ENCODE peak calls at places on chromosomes 2 and 18, in nine cellular contexts. One of them, this sample, is unnamed.
A peak's percentile ranks its signal among the peaks of the same experiment; 100 is the strongest.

GRCh38 chr18:8882632-8883408 is 177.5 kb downstream of the MTCL1 start:
- DNase-seq in body of pancreas: no peak
- DNase-seq in HepG2: peak; percentile 21
- DNase-seq in esophagus squamous epithelium: no peak
- DNase-seq in testis: no peak
- DNase-seq in NB4: peak; percentile 18
- DNase-seq in ovary: no peak
- DNase-seq in Peyer's patch: no peak
- DNase-seq in adrenal gland: no peak
- DNase-seq in this sample: no peak

GRCh38 chr18:58447342-58448190 is 181.3 kb downstream of the ALPK2 start:
- DNase-seq in body of pancreas: no peak
- DNase-seq in HepG2: no peak
- DNase-seq in esophagus squamous epithelium: no peak
- DNase-seq in testis: no peak
- DNase-seq in NB4: no peak
- DNase-seq in ovary: no peak
- DNase-seq in Peyer's patch: no peak
- DNase-seq in adrenal gland: no peak
- DNase-seq in this sample: no peak

GRCh38 chr2:62456721-62457539 is 49.1 kb downstream of the TMEM17 start:
- DNase-seq in body of pancreas: peak; percentile 78
- DNase-seq in HepG2: peak; percentile 63
- DNase-seq in esophagus squamous epithelium: peak; percentile 15
- DNase-seq in testis: peak; percentile 71
- DNase-seq in NB4: peak; percentile 78
- DNase-seq in ovary: peak; percentile 85
- DNase-seq in Peyer's patch: peak; percentile 81
- DNase-seq in adrenal gland: peak; percentile 80
- DNase-seq in this sample: peak; percentile 86

GRCh38 chr2:230416061-230416721 is at the start of gene SP100:
- DNase-seq in body of pancreas: peak; percentile 72
- DNase-seq in HepG2: peak; percentile 80
- DNase-seq in esophagus squamous epithelium: peak; percentile 30
- DNase-seq in testis: peak; percentile 71
- DNase-seq in NB4: peak; percentile 94
- DNase-seq in ovary: peak; percentile 77
- DNase-seq in Peyer's patch: peak; percentile 94
- DNase-seq in adrenal gland: peak; percentile 75
- DNase-seq in this sample: peak; percentile 47

GRCh38 chr18:32381761-32382160 is 88.9 kb downstream of the GAREM1 start:
- DNase-seq in body of pancreas: no peak
- DNase-seq in HepG2: no peak
- DNase-seq in esophagus squamous epithelium: no peak
- DNase-seq in testis: no peak
- DNase-seq in NB4: no peak
- DNase-seq in ovary: no peak
- DNase-seq in Peyer's patch: no peak
- DNase-seq in adrenal gland: no peak
- DNase-seq in this sample: no peak

GRCh38 chr2:29010946-29011649 is 30.0 kb downstream of the TOGARAM2 start:
- DNase-seq in body of pancreas: no peak
- DNase-seq in HepG2: no peak
- DNase-seq in esophagus squamous epithelium: no peak
- DNase-seq in testis: peak; percentile 38
- DNase-seq in NB4: peak; percentile 95
- DNase-seq in ovary: peak; percentile 52
- DNase-seq in Peyer's patch: peak; percentile 80
- DNase-seq in adrenal gland: no peak
- DNase-seq in this sample: no peak

GRCh38 chr2:96527052-96527964 is 9.2 kb upstream of the ARID5A start:
- DNase-seq in body of pancreas: no peak
- DNase-seq in HepG2: no peak
- DNase-seq in esophagus squamous epithelium: no peak
- DNase-seq in testis: no peak
- DNase-seq in NB4: peak; percentile 74
- DNase-seq in ovary: peak; percentile 76
- DNase-seq in Peyer's patch: peak; percentile 76
- DNase-seq in adrenal gland: peak; percentile 24
- DNase-seq in this sample: no peak

GRCh38 chr2:25453199-25453903 is 111.6 kb upstream of the DNMT3A start:
- DNase-seq in body of pancreas: no peak
- DNase-seq in HepG2: no peak
- DNase-seq in esophagus squamous epithelium: no peak
- DNase-seq in testis: no peak
- DNase-seq in NB4: no peak
- DNase-seq in ovary: no peak
- DNase-seq in Peyer's patch: no peak
- DNase-seq in adrenal gland: no peak
- DNase-seq in this sample: no peak

DNA sequence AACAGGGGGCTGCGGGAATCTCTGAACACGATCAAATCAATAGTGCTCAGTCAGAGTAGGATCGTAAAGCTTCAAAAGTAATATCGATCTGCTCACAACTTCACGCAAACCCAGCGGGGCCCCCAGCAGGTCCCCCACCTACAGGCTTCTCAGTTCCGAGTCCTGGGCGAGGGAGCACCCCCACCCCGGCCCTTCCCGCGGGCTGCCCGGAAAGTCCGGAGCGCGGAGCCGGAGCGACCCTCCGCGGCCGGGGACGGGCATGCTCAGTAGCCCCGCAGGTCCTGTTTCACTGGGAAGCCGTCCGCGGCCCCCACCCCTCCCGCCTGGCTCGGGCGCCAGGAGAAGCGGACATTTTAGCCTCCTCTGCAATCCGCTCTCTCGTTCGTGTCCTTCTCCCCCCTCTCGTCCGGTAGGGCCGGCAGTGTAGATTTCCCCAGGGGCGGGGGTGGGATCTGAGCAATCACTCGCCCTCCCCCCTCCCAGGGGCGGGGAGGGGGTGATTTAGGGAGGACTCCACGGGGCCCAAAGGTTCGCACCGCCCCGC is 3.3 kb upstream of the SPRED2 start:
- DNase-seq in body of pancreas: peak; percentile 88
- DNase-seq in HepG2: peak; percentile 76
- DNase-seq in esophagus squamous epithelium: peak; percentile 5
- DNase-seq in testis: peak; percentile 89
- DNase-seq in NB4: peak; percentile 90
- DNase-seq in ovary: peak; percentile 89
- DNase-seq in Peyer's patch: peak; percentile 83
- DNase-seq in adrenal gland: peak; percentile 89
- DNase-seq in this sample: peak; percentile 90
- TF ChIP-seq POLR2A in body of pancreas: no peak
- TF ChIP-seq POLR2A in HepG2: peak; percentile 70
- TF ChIP-seq POLR2A in esophagus squamous epithelium: peak; percentile 57
- TF ChIP-seq POLR2A in testis: no peak
- TF ChIP-seq POLR2A in NB4: no peak
- TF ChIP-seq POLR2A in ovary: peak; percentile 89
- TF ChIP-seq POLR2A in Peyer's patch: no peak
- TF ChIP-seq POLR2A in adrenal gland: peak; percentile 44
- TF ChIP-seq POLR2A in this sample: no peak

DNA sequence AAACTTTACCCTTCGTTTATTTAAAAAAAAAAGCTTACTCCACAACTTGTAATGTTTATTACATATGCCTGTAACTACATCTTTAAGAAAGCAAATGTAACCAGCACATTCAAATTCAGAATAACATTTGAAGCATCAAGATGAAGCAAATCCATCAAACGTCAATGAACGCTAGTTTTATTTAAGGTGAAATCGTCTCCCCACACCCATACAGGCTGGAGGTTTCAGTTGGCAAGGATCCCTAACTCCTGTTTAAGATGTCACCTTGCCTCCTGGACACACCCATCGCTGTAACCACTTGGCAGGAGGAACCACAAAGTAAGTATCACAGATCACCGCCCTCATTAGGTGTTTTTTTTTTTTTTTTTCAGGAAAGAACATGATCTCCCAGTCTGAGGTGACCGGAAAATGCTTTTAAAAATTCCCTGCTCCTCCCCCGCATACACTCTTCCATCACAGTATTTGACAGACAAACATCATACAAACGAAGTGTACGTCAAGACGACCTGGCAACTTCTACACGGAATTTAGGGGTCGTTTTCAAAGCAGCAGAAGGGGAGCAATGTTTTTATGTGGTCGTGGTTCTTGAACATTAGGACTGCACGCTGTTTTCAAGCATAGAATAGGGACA is 19.7 kb upstream of the STPG4 start:
- DNase-seq in body of pancreas: peak; percentile 63
- DNase-seq in HepG2: peak; percentile 49
- DNase-seq in esophagus squamous epithelium: no peak
- DNase-seq in testis: peak; percentile 55
- DNase-seq in NB4: peak; percentile 50
- DNase-seq in ovary: peak; percentile 40
- DNase-seq in Peyer's patch: peak; percentile 88
- DNase-seq in adrenal gland: peak; percentile 44
- DNase-seq in this sample: no peak
- TF ChIP-seq POLR2A in body of pancreas: peak; percentile 48
- TF ChIP-seq POLR2A in HepG2: no peak
- TF ChIP-seq POLR2A in esophagus squamous epithelium: peak; percentile 5
- TF ChIP-seq POLR2A in testis: no peak
- TF ChIP-seq POLR2A in NB4: no peak
- TF ChIP-seq POLR2A in ovary: no peak
- TF ChIP-seq POLR2A in Peyer's patch: no peak
- TF ChIP-seq POLR2A in adrenal gland: no peak
- TF ChIP-seq POLR2A in this sample: no peak

GRCh38 chr2:88628569-88628939 is 1.3 kb upstream of the EIF2AK3 start:
- DNase-seq in body of pancreas: peak; percentile 35
- DNase-seq in HepG2: no peak
- DNase-seq in esophagus squamous epithelium: no peak
- DNase-seq in testis: no peak
- DNase-seq in NB4: no peak
- DNase-seq in ovary: peak; percentile 52
- DNase-seq in Peyer's patch: no peak
- DNase-seq in adrenal gland: peak; percentile 31
- DNase-seq in this sample: no peak

GRCh38 chr2:88624477-88624876 is 2.8 kb downstream of the EIF2AK3 start:
- DNase-seq in body of pancreas: no peak
- DNase-seq in HepG2: no peak
- DNase-seq in esophagus squamous epithelium: no peak
- DNase-seq in testis: no peak
- DNase-seq in NB4: no peak
- DNase-seq in ovary: no peak
- DNase-seq in Peyer's patch: no peak
- DNase-seq in adrenal gland: no peak
- DNase-seq in this sample: no peak

GRCh38 chr2:88627856-88628568 is 748 bp upstream of the EIF2AK3 start:
- DNase-seq in body of pancreas: peak; percentile 91
- DNase-seq in HepG2: no peak
- DNase-seq in esophagus squamous epithelium: peak; percentile 33
- DNase-seq in testis: peak; percentile 94
- DNase-seq in NB4: peak; percentile 95
- DNase-seq in ovary: peak; percentile 81
- DNase-seq in Peyer's patch: peak; percentile 96
- DNase-seq in adrenal gland: peak; percentile 91
- DNase-seq in this sample: peak; percentile 69

GRCh38 chr2:88626171-88627054 is 851 bp downstream of the EIF2AK3 start:
- DNase-seq in body of pancreas: peak; percentile 47
- DNase-seq in HepG2: no peak
- DNase-seq in esophagus squamous epithelium: no peak
- DNase-seq in testis: peak; percentile 29
- DNase-seq in NB4: peak; percentile 53
- DNase-seq in ovary: peak; percentile 58
- DNase-seq in Peyer's patch: peak; percentile 74
- DNase-seq in adrenal gland: peak; percentile 57
- DNase-seq in this sample: peak; percentile 6

DNA sequence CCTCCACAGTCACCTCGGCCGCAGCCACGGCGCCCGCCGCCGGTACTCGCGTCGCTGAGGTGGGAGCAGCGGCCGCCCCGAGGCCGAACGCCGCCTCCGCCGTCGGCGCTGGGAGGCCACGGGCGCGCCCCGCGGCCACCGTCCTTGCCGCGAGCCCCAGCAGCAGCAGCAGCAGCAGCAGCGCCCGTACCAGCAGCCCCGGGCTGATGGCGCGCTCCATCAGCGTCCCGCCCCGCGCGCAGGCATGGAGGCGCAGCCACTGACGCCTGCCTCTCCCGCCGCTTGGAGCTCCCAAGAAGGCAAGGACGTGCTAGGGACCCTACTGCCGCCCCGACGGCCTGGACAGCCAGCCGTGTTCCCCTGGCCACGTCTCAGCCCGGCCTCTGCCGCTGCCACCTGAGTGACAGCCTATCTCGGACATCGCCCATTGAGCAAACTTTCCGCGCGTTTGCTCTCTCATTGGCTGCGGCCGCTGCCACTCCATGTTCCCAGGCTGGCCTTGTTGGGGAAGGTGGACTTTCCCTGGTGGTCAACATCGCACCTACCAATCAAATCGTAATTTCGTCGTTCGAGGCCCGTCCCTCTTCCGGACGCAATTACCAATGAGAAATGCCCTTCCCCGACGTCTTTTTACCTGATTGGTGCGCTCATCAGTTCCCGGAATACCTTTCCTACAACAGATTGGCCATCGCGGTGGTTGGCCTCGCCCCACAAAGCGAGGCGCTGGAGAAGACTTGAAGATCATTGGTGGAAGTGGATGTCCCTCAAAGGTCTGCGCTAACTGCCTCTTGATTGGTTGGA is at the start of gene EIF2AK3:
- DNase-seq in body of pancreas: peak; percentile 99
- DNase-seq in HepG2: peak; percentile 100
- DNase-seq in esophagus squamous epithelium: peak; percentile 98
- DNase-seq in testis: peak; percentile 99
- DNase-seq in NB4: peak; percentile 100
- DNase-seq in ovary: peak; percentile 98
- DNase-seq in Peyer's patch: peak; percentile 99
- DNase-seq in adrenal gland: peak; percentile 99
- DNase-seq in this sample: peak; percentile 94
- TF ChIP-seq POLR2A in body of pancreas: peak; percentile 99
- TF ChIP-seq POLR2A in HepG2: peak; percentile 97
- TF ChIP-seq POLR2A in esophagus squamous epithelium: peak; percentile 99
- TF ChIP-seq POLR2A in testis: peak; percentile 91
- TF ChIP-seq POLR2A in NB4: peak; percentile 74
- TF ChIP-seq POLR2A in ovary: peak; percentile 86
- TF ChIP-seq POLR2A in Peyer's patch: peak; percentile 98
- TF ChIP-seq POLR2A in adrenal gland: peak; percentile 98
- TF ChIP-seq POLR2A in this sample: peak; percentile 98

DNA sequence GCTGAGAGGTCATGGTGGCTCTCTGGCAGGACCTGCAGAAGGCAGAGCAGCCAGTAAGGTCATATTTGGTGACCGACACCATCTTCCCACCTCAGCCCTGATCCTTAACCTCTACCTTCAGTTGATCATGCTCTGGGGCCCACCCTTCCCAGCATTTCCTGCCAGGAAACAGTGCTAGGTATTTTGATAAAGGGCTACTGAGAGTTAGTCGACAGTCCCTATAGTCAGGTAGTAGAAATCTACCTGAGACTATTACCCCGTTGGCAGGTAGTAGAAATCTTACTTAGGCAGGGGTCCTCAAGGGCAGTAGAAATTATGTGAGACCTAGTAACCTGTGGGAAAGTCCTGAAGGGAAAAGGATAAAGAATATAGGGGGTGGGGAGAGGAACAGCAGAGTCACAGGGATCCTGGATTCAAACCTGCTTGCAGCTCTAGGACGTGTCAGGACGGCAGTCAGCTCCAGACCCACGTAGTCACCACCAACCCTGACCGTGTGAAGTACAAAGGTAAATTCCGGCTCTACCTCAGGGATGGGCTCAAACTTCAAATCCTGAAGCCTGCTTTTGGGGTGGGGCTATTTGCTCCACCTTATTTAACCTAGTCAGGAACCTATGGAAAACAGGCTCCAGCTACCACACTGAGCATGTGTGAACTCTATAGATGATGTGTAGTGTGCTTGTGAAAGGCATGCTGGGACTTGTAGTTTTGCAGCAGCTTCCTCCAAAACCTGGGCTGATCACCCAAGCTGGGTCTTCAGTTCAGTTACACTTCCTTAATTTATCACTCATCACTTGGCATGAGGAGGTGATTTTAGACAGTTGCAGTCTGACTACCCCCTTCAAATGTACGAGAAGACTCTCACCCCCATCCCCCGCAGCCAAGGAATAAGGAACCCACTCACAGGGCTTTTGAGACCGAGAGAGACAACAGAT is at the start of gene DQX1:
- DNase-seq in body of pancreas: no peak
- DNase-seq in HepG2: peak; percentile 99
- DNase-seq in esophagus squamous epithelium: no peak
- DNase-seq in testis: peak; percentile 37
- DNase-seq in NB4: peak; percentile 82
- DNase-seq in ovary: no peak
- DNase-seq in Peyer's patch: peak; percentile 82
- DNase-seq in adrenal gland: no peak
- DNase-seq in this sample: no peak
- TF ChIP-seq POLR2A in body of pancreas: no peak
- TF ChIP-seq POLR2A in HepG2: peak; percentile 99
- TF ChIP-seq POLR2A in esophagus squamous epithelium: no peak
- TF ChIP-seq POLR2A in testis: no peak
- TF ChIP-seq POLR2A in NB4: no peak
- TF ChIP-seq POLR2A in ovary: no peak
- TF ChIP-seq POLR2A in Peyer's patch: peak; percentile 68
- TF ChIP-seq POLR2A in adrenal gland: no peak
- TF ChIP-seq POLR2A in this sample: no peak